ENCODE peak calls at places on chromosomes 12 and 14, in eight cellular contexts. Z is cerebellar nuclear complex; R is activated naive CD4-positive, alpha-beta T cell; K is mammary epithelial cell; I is putamen; S is progenitor cell of endocrine pancreas; P is kidney glomerular epithelial cell; L is pons. D is an unnamed sample.

GRCh38 chr12:49370539-49370938 is 3.3 kb downstream of the SPATS2 start:
- DNase-seq in Z (no peak), P (no peak), R (no peak), L (no peak), I (no peak), S (no peak), K (no peak), D (no peak)

GRCh38 chr14:104939666-104940410 is 15.2 kb downstream of the PLD4 start:
- DNase-seq in Z (no peak), I (no peak), R (no peak), K (no peak), S (no peak), L (peak), P (no peak), D (no peak)

GRCh38 chr12:617304-617915 is 45.8 kb downstream of the NINJ2 start:
- DNase-seq in L (peak), P (no peak), R (no peak), K (no peak), I (no peak), Z (no peak), S (no peak), D (peak)

GRCh38 chr12:132413931-132414588 is 75.9 kb upstream of the FBRSL1 start:
- DNase-seq in S (peak), L (no peak), Z (no peak), I (no peak), R (no peak), K (no peak), P (no peak), D (no peak)

GRCh38 chr14:100148837-100149731 is 10.4 kb downstream of the DEGS2 start:
- DNase-seq in P (no peak), L (no peak), R (no peak), I (no peak), K (no peak), S (no peak), Z (no peak), D (no peak)

GRCh38 chr12:56724989-56725722 is at the start of gene NACA:
- DNase-seq in P (peak), R (peak), K (peak), S (peak), L (peak), Z (peak), I (peak), D (peak)

GRCh38 chr12:111424793-111425251 is 19.1 kb downstream of the SH2B3 start:
- DNase-seq in I (no peak), P (no peak), L (no peak), K (no peak), Z (no peak), R (no peak), S (no peak), D (peak)

GRCh38 chr12:60335765-60336164 is 739.9 kb downstream of the SLC16A7 start:
- DNase-seq in I (no peak), K (peak), P (peak), L (no peak), Z (no peak), R (no peak), S (no peak), D (no peak)

GRCh38 chr14:82420874-82421273 is 887.2 kb upstream of the SEL1L start:
- DNase-seq in K (no peak), R (no peak), L (no peak), S (no peak), Z (no peak), I (no peak), P (no peak), D (no peak)

GRCh38 chr12:101675555-101675954 is 21.9 kb upstream of the CHPT1 start:
- DNase-seq in L (no peak), R (no peak), P (no peak), S (no peak), K (no peak), Z (no peak), I (no peak), D (no peak)

GRCh38 chr14:32761381-32761968 is 177.2 kb upstream of the NPAS3 start:
- DNase-seq in L (no peak), K (no peak), I (no peak), R (no peak), S (no peak), Z (no peak), P (peak), D (no peak)

GRCh38 chr14:35140718-35141581 is 18.6 kb downstream of the PRORP start:
- DNase-seq in R (no peak), Z (no peak), P (peak), K (no peak), I (no peak), L (peak), S (no peak), D (no peak)

GRCh38 chr12:124607681-124608425 is 40.4 kb upstream of the NCOR2 start:
- DNase-seq in S (no peak), R (no peak), I (no peak), P (peak), Z (no peak), K (peak), L (no peak), D (no peak)

D was measured in ELF-1.